ENCODE peak calls at places on chromosomes 1 and 21, in nine cellular contexts. V is neural progenitor cell, A is HCT116, E is hepatocyte, D is GM23248, X is MM.1S, I is PC-3, Z is GM23338, O is SK-N-SH. B is an unnamed sample.

GRCh38 chr1:227937531-227938145 is 10.1 kb downstream of the WNT9A start:
- DNase-seq in O (no peak), D (no peak), X (no peak), Z (no peak), E (no peak), A (no peak), V (no peak), I (no peak), B (no peak)

GRCh38 chr21:33964706-33965325 is 49.2 kb upstream of the ATP5PO start:
- DNase-seq in D (peak), Z (no peak), X (no peak), A (no peak), I (no peak), E (no peak), O (no peak), V (no peak), B (no peak)

GRCh38 chr1:200891774-200892157 is 2.9 kb upstream of the INAVA start:
- DNase-seq in A (no peak), X (peak), V (peak), E (peak), O (no peak), Z (peak), I (peak), D (no peak), B (no peak)

GRCh38 chr1:101366513-101367215 is 129.8 kb downstream of the S1PR1 start:
- DNase-seq in X (no peak), Z (no peak), A (no peak), V (no peak), O (no peak), I (peak), E (no peak), D (peak), B (no peak)

GRCh38 chr1:150295476-150295875 is 1.8 kb downstream of the MRPS21 start:
- DNase-seq in Z (no peak), I (peak), E (no peak), A (no peak), D (no peak), X (no peak), O (no peak), V (no peak), B (no peak)

GRCh38 chr1:185559684-185560310 is 174.4 kb upstream of the HMCN1 start:
- DNase-seq in D (peak), X (peak), Z (peak), A (peak), O (peak), E (peak), V (peak), I (peak), B (peak)

GRCh38 chr1:17789926-17790325 is 34.8 kb downstream of the ACTL8 start:
- DNase-seq in A (no peak), Z (no peak), I (no peak), E (no peak), O (no peak), V (no peak), D (no peak), X (no peak), B (no peak)

GRCh38 chr1:176515310-176515709 is 52.3 kb downstream of the PAPPA2 start:
- DNase-seq in A (no peak), O (no peak), V (no peak), D (peak), X (no peak), Z (no peak), E (peak), I (peak), B (no peak)

GRCh38 chr1:196214866-196215265 is 393.4 kb downstream of the KCNT2 start:
- DNase-seq in E (no peak), D (no peak), I (no peak), Z (no peak), X (no peak), V (no peak), O (no peak), A (no peak), B (no peak)

GRCh38 chr1:43671626-43672330 is 21.8 kb downstream of the KDM4A start:
- DNase-seq in D (peak), X (no peak), Z (no peak), E (no peak), O (peak), I (no peak), A (no peak), V (no peak), B (no peak)

GRCh38 chr1:35715568-35716002 is 3.1 kb downstream of the C1orf216 start:
- DNase-seq in I (peak), O (peak), E (peak), D (peak), X (peak), Z (peak), A (peak), V (peak), B (peak)

GRCh38 chr21:37636152-37636860 is 269.7 kb downstream of the DYRK1A start:
- DNase-seq in D (peak), V (no peak), O (no peak), A (no peak), Z (no peak), I (peak), E (peak), X (no peak), B (no peak)

GRCh38 chr1:151292207-151293030 is 10.3 kb downstream of the ZNF687 start:
- DNase-seq in A (no peak), O (peak), E (no peak), I (no peak), Z (peak), D (no peak), X (no peak), V (no peak), B (no peak)

GRCh38 chr1:226580625-226581270 is 32.2 kb downstream of the STUM start:
- DNase-seq in X (no peak), D (no peak), A (no peak), I (no peak), V (no peak), O (no peak), E (no peak), Z (no peak), B (no peak)

GRCh38 chr1:59332983-59333382 is 36.1 kb downstream of the FGGY start:
- DNase-seq in D (peak), O (no peak), I (peak), A (no peak), Z (no peak), E (no peak), X (no peak), V (no peak), B (no peak)

GRCh38 chr1:154988053-154988954 is 5.1 kb upstream of the LENEP start:
- DNase-seq in I (no peak), Z (no peak), A (no peak), X (peak), D (no peak), V (no peak), O (no peak), E (no peak), B (no peak)

GRCh38 chr1:23037081-23037740 is 17.9 kb downstream of the KDM1A start:
- DNase-seq in V (no peak), D (peak), Z (no peak), I (no peak), A (no peak), X (no peak), E (no peak), O (no peak), B (no peak)

GRCh38 chr1:2594001-2594640 is 7.5 kb downstream of the PRXL2B start:
- DNase-seq in Z (no peak), D (peak), O (peak), I (peak), V (no peak), X (no peak), E (no peak), A (no peak), B (no peak)

GRCh38 chr1:115458426-115459114 is 120.5 kb upstream of the NGF start:
- DNase-seq in Z (no peak), A (no peak), E (no peak), I (peak), O (no peak), V (no peak), D (no peak), X (no peak), B (no peak)

GRCh38 chr1:242477944-242478343 is 46.6 kb downstream of the PLD5 start:
- DNase-seq in A (no peak), I (no peak), D (no peak), V (no peak), Z (no peak), O (peak), E (peak), X (no peak), B (no peak)

GRCh38 chr21:29318354-29318753 is 19.6 kb downstream of the BACH1 start:
- DNase-seq in D (peak), E (no peak), V (no peak), X (no peak), O (no peak), Z (no peak), A (no peak), I (no peak), B (no peak)

GRCh38 chr1:156797212-156797871 is 19.3 kb downstream of the SH2D2A start:
- DNase-seq in I (peak), O (peak), A (peak), D (peak), X (peak), E (peak), V (peak), Z (peak), B (peak)

GRCh38 chr1:3746389-3746783 is 5.9 kb upstream of the CCDC27 start:
- DNase-seq in A (no peak), E (no peak), V (peak), I (peak), D (peak), X (no peak), Z (peak), O (no peak), B (no peak)

GRCh38 chr1:243582321-243582720 is 267.7 kb downstream of the AKT3 start:
- DNase-seq in X (no peak), E (no peak), A (no peak), Z (no peak), V (no peak), I (no peak), D (peak), O (no peak), B (no peak)

GRCh38 chr1:159318784-159319551 is 16.8 kb downstream of the FCER1A start:
- DNase-seq in O (no peak), V (no peak), X (peak), E (no peak), Z (no peak), A (no peak), I (no peak), D (no peak), B (no peak)

GRCh38 chr1:151047925-151048644 is 534 bp downstream of the C1orf56 start:
- DNase-seq in V (peak), X (peak), A (no peak), Z (peak), E (peak), D (peak), O (peak), I (peak), B (no peak)

GRCh38 chr1:61056674-61057439 is 25.5 kb upstream of the NFIA start:
- DNase-seq in E (peak), V (peak), D (peak), A (peak), O (peak), I (peak), Z (peak), X (peak), B (peak)

GRCh38 chr1:27557596-27558340 is 46.2 kb downstream of the AHDC1 start:
- DNase-seq in O (no peak), A (peak), D (no peak), E (peak), X (no peak), I (peak), V (peak), Z (peak), B (no peak)

GRCh38 chr1:106677181-106677580 is 379.3 kb upstream of the PRMT6 start:
- DNase-seq in I (peak), D (no peak), X (no peak), Z (no peak), A (no peak), V (no peak), E (no peak), O (no peak), B (no peak)

GRCh38 chr1:161792740-161793139 is 26.6 kb downstream of the ATF6 start:
- DNase-seq in D (peak), A (peak), E (peak), I (peak), V (peak), X (peak), O (peak), Z (peak), B (peak)

GRCh38 chr1:117591248-117591647 is 14.6 kb upstream of the TENT5C start:
- DNase-seq in A (no peak), Z (no peak), E (no peak), O (no peak), X (no peak), I (peak), D (no peak), V (no peak), B (no peak)

DNA sequence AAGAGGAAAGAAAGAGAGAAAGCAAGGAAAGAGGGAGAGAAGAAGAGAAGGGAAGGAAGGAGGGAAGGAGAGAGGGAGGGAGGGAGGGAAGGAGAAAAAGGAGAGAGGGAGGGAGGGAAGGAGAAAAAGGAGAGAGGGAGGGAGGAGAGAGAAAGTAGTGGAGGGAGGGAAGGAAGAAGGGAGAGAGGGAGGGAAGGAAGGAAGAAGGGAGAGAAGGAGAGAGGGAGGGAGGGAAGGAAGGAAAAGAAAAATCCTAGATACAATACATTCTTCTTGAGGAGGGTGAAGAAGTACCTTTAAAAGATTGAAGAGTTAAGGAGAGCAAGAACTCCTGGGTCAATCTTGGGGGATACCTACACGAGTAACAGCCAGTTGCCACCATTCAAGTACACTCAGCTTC is 29.2 kb downstream of the MCOLN2 start:
- DNase-seq in I (no peak), V (no peak), D (no peak), A (no peak), Z (no peak), X (no peak), O (no peak), E (no peak), B (no peak)
- H3K4me3 ChIP-seq in I (no peak), V (no peak), D (no peak), A (no peak), Z (no peak), X (no peak), O (no peak), E (no peak), B (no peak)

GRCh38 chr1:6071219-6071618 is 25.5 kb downstream of the KCNAB2 start:
- DNase-seq in A (no peak), X (no peak), D (no peak), V (no peak), I (no peak), Z (no peak), E (no peak), O (no peak), B (no peak)

GRCh38 chr1:6072774-6073479 is 27.2 kb downstream of the KCNAB2 start:
- DNase-seq in I (no peak), V (no peak), Z (no peak), O (no peak), D (no peak), E (no peak), A (no peak), X (no peak), B (no peak)

GRCh38 chr1:6070450-6070974 is 24.8 kb downstream of the KCNAB2 start:
- DNase-seq in V (no peak), I (peak), Z (no peak), E (no peak), D (peak), X (no peak), A (no peak), O (no peak), B (no peak)

GRCh38 chr1:6066680-6067079 is 21.0 kb downstream of the KCNAB2 start:
- DNase-seq in D (no peak), V (no peak), Z (no peak), A (no peak), E (no peak), X (no peak), I (no peak), O (peak), B (no peak)

DNA sequence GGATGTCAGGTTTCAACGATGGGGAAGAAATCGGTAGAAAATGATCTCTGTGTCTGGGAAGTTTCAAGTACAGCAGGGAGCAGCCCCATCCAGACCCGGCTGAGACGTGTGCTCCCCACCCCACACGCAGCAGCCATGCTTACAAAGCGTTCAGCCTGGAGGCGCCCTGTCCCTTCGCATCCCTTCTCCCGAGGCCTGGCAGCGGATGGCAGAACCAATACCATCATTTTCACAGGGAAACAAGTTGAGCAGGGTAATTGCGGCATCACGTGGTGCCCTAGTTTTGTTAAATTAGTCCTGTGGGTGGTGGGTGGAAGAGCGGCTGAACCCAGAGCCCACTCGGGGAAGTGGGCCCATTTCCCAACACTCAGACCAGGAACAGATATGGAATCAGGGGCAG is 23.9 kb downstream of the KCNAB2 start:
- DNase-seq in X (no peak), Z (no peak), O (no peak), I (no peak), D (no peak), E (no peak), V (no peak), A (no peak), B (no peak)
- H3K27ac ChIP-seq in X (no peak), Z (no peak), O (no peak), I (no peak), D (no peak), E (no peak), V (no peak), A (no peak), B (no peak)

DNA sequence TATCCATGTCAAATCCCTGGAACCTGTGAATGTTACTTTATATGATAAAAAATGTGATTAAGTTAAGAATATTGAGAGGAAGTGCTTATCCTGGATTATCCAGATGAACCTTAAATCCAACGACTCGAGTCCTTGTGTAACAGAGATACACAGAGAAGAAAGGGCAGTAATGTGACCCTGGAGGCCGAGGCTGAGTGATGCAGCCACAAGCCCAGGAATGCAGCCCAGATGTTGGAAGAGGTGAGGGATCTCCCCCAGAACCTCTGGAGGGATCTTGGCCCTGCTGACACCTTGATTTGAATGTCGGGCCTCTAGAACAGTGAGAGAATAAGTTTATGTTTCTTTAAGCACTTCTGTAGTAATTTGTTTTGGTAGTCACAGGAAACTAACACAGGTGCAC is 18.0 kb downstream of the LPGAT1 start:
- DNase-seq in Z (peak), X (no peak), O (no peak), V (no peak), D (no peak), A (no peak), I (no peak), E (no peak), B (no peak)
- TF ChIP-seq EZH2phosphoT487 in Z (no peak), X (no peak), O (no peak), V (no peak), D (no peak), A (no peak), I (no peak), E (no peak), B (no peak)

GRCh38 chr21:16125274-16125673 is 395.5 kb downstream of the USP25 start:
- DNase-seq in E (no peak), A (no peak), X (no peak), V (no peak), Z (no peak), O (peak), I (no peak), D (peak), B (no peak)
- H3K4me3 ChIP-seq in E (no peak), A (no peak), X (no peak), V (no peak), Z (no peak), O (no peak), I (peak), D (peak), B (no peak)